ENCODE peak calls at places on chromosomes 13 and 19, in four cellular contexts. One of them, this sample, is unnamed.

GRCh38 chr19:18230941-18231734 is 4.9 kb upstream of the PDE4C start:
- DNase-seq in anterior cingulate cortex: no peak
- DNase-seq in stimulated activated CD4-positive, alpha-beta T cell treated with anti-CD3 and anti-CD28 coated beads, Interleukin-4, amount 100 ng/mL, for 4 hours: no peak
- DNase-seq in kidney tubule cell: no peak
- DNase-seq in this sample: no peak

GRCh38 chr19:44737238-44738160 is 11.0 kb upstream of the BCL3 start:
- DNase-seq in anterior cingulate cortex: no peak
- DNase-seq in stimulated activated CD4-positive, alpha-beta T cell treated with anti-CD3 and anti-CD28 coated beads, Interleukin-4, amount 100 ng/mL, for 4 hours: no peak
- DNase-seq in kidney tubule cell: peak
- DNase-seq in this sample: no peak

GRCh38 chr13:40813662-40814454 is 24.4 kb downstream of the SLC25A15 start:
- DNase-seq in kidney tubule cell: peak
- DNase-seq in stimulated activated CD4-positive, alpha-beta T cell treated with anti-CD3 and anti-CD28 coated beads, Interleukin-4, amount 100 ng/mL, for 4 hours: no peak
- DNase-seq in anterior cingulate cortex: no peak
- DNase-seq in this sample: no peak

GRCh38 chr13:75421987-75422386 is 60.0 kb downstream of the TBC1D4 start:
- DNase-seq in anterior cingulate cortex: no peak
- DNase-seq in stimulated activated CD4-positive, alpha-beta T cell treated with anti-CD3 and anti-CD28 coated beads, Interleukin-4, amount 100 ng/mL, for 4 hours: no peak
- DNase-seq in kidney tubule cell: no peak
- DNase-seq in this sample: no peak

GRCh38 chr19:27672309-27673047 is 1540.5 kb downstream of the UQCRFS1 start:
- DNase-seq in anterior cingulate cortex: no peak
- DNase-seq in stimulated activated CD4-positive, alpha-beta T cell treated with anti-CD3 and anti-CD28 coated beads, Interleukin-4, amount 100 ng/mL, for 4 hours: no peak
- DNase-seq in kidney tubule cell: no peak
- DNase-seq in this sample: no peak

GRCh38 chr13:38872693-38873092 is 117.9 kb downstream of the STOML3 start:
- DNase-seq in kidney tubule cell: peak
- DNase-seq in stimulated activated CD4-positive, alpha-beta T cell treated with anti-CD3 and anti-CD28 coated beads, Interleukin-4, amount 100 ng/mL, for 4 hours: peak
- DNase-seq in anterior cingulate cortex: peak
- DNase-seq in this sample: no peak

GRCh38 chr13:113053376-113053775 is 52.2 kb upstream of the F7 start:
- DNase-seq in stimulated activated CD4-positive, alpha-beta T cell treated with anti-CD3 and anti-CD28 coated beads, Interleukin-4, amount 100 ng/mL, for 4 hours: no peak
- DNase-seq in kidney tubule cell: no peak
- DNase-seq in anterior cingulate cortex: no peak
- DNase-seq in this sample: no peak

GRCh38 chr13:99366075-99366987 is 59.1 kb upstream of the GPR183 start:
- DNase-seq in anterior cingulate cortex: no peak
- DNase-seq in kidney tubule cell: no peak
- DNase-seq in stimulated activated CD4-positive, alpha-beta T cell treated with anti-CD3 and anti-CD28 coated beads, Interleukin-4, amount 100 ng/mL, for 4 hours: no peak
- DNase-seq in this sample: no peak

GRCh38 chr13:30864352-30865130 is 41.5 kb upstream of the MEDAG start:
- DNase-seq in stimulated activated CD4-positive, alpha-beta T cell treated with anti-CD3 and anti-CD28 coated beads, Interleukin-4, amount 100 ng/mL, for 4 hours: no peak
- DNase-seq in kidney tubule cell: peak
- DNase-seq in anterior cingulate cortex: no peak
- DNase-seq in this sample: no peak

GRCh38 chr13:59823495-59823894 is 340.2 kb downstream of the DIAPH3 start:
- DNase-seq in stimulated activated CD4-positive, alpha-beta T cell treated with anti-CD3 and anti-CD28 coated beads, Interleukin-4, amount 100 ng/mL, for 4 hours: no peak
- DNase-seq in kidney tubule cell: peak
- DNase-seq in anterior cingulate cortex: no peak
- DNase-seq in this sample: no peak

GRCh38 chr19:17680235-17680722 is 7.9 kb downstream of the UNC13A start:
- DNase-seq in kidney tubule cell: peak
- DNase-seq in stimulated activated CD4-positive, alpha-beta T cell treated with anti-CD3 and anti-CD28 coated beads, Interleukin-4, amount 100 ng/mL, for 4 hours: peak
- DNase-seq in anterior cingulate cortex: no peak
- DNase-seq in this sample: peak

GRCh38 chr19:42794751-42795150 is 29.3 kb upstream of the PSG8 start:
- DNase-seq in stimulated activated CD4-positive, alpha-beta T cell treated with anti-CD3 and anti-CD28 coated beads, Interleukin-4, amount 100 ng/mL, for 4 hours: no peak
- DNase-seq in anterior cingulate cortex: no peak
- DNase-seq in kidney tubule cell: peak
- DNase-seq in this sample: no peak

GRCh38 chr13:100100115-100100879 is 11.4 kb downstream of the PCCA start:
- DNase-seq in anterior cingulate cortex: no peak
- DNase-seq in stimulated activated CD4-positive, alpha-beta T cell treated with anti-CD3 and anti-CD28 coated beads, Interleukin-4, amount 100 ng/mL, for 4 hours: no peak
- DNase-seq in kidney tubule cell: peak
- DNase-seq in this sample: no peak

GRCh38 chr19:40702337-40703012 is 12.0 kb upstream of the NUMBL start:
- DNase-seq in anterior cingulate cortex: peak
- DNase-seq in kidney tubule cell: no peak
- DNase-seq in stimulated activated CD4-positive, alpha-beta T cell treated with anti-CD3 and anti-CD28 coated beads, Interleukin-4, amount 100 ng/mL, for 4 hours: no peak
- DNase-seq in this sample: no peak

GRCh38 chr13:113430378-113431110 is 22.7 kb downstream of the ADPRHL1 start:
- DNase-seq in stimulated activated CD4-positive, alpha-beta T cell treated with anti-CD3 and anti-CD28 coated beads, Interleukin-4, amount 100 ng/mL, for 4 hours: no peak
- DNase-seq in anterior cingulate cortex: no peak
- DNase-seq in kidney tubule cell: no peak
- DNase-seq in this sample: no peak

GRCh38 chr13:75360170-75360569 is 121.8 kb downstream of the TBC1D4 start:
- DNase-seq in stimulated activated CD4-positive, alpha-beta T cell treated with anti-CD3 and anti-CD28 coated beads, Interleukin-4, amount 100 ng/mL, for 4 hours: no peak
- DNase-seq in kidney tubule cell: peak
- DNase-seq in anterior cingulate cortex: no peak
- DNase-seq in this sample: no peak

GRCh38 chr19:32539240-32539916 is 41.6 kb upstream of the PDCD5 start:
- DNase-seq in stimulated activated CD4-positive, alpha-beta T cell treated with anti-CD3 and anti-CD28 coated beads, Interleukin-4, amount 100 ng/mL, for 4 hours: no peak
- DNase-seq in kidney tubule cell: no peak
- DNase-seq in anterior cingulate cortex: no peak
- DNase-seq in this sample: no peak

GRCh38 chr19:4713384-4713951 is 10.2 kb downstream of the DPP9 start:
- DNase-seq in kidney tubule cell: peak
- DNase-seq in stimulated activated CD4-positive, alpha-beta T cell treated with anti-CD3 and anti-CD28 coated beads, Interleukin-4, amount 100 ng/mL, for 4 hours: no peak
- DNase-seq in anterior cingulate cortex: no peak
- DNase-seq in this sample: no peak

GRCh38 chr19:32339988-32340874 is 5.2 kb upstream of the ZNF507 start:
- DNase-seq in kidney tubule cell: peak
- DNase-seq in stimulated activated CD4-positive, alpha-beta T cell treated with anti-CD3 and anti-CD28 coated beads, Interleukin-4, amount 100 ng/mL, for 4 hours: peak
- DNase-seq in anterior cingulate cortex: peak
- DNase-seq in this sample: peak

GRCh38 chr19:47112166-47112663 is 1.4 kb downstream of the ZC3H4 start:
- DNase-seq in anterior cingulate cortex: peak
- DNase-seq in stimulated activated CD4-positive, alpha-beta T cell treated with anti-CD3 and anti-CD28 coated beads, Interleukin-4, amount 100 ng/mL, for 4 hours: peak
- DNase-seq in kidney tubule cell: peak
- DNase-seq in this sample: peak

GRCh38 chr13:113491418-113491883 is 940 bp upstream of the DCUN1D2 start:
- DNase-seq in kidney tubule cell: peak
- DNase-seq in anterior cingulate cortex: no peak
- DNase-seq in stimulated activated CD4-positive, alpha-beta T cell treated with anti-CD3 and anti-CD28 coated beads, Interleukin-4, amount 100 ng/mL, for 4 hours: no peak
- DNase-seq in this sample: no peak

GRCh38 chr13:94859812-94860210 is 147.5 kb upstream of the SOX21 start:
- DNase-seq in anterior cingulate cortex: no peak
- DNase-seq in kidney tubule cell: no peak
- DNase-seq in stimulated activated CD4-positive, alpha-beta T cell treated with anti-CD3 and anti-CD28 coated beads, Interleukin-4, amount 100 ng/mL, for 4 hours: no peak
- DNase-seq in this sample: no peak

GRCh38 chr19:10768369-10768768 is 50.5 kb downstream of the DNM2 start:
- DNase-seq in anterior cingulate cortex: no peak
- DNase-seq in kidney tubule cell: no peak
- DNase-seq in stimulated activated CD4-positive, alpha-beta T cell treated with anti-CD3 and anti-CD28 coated beads, Interleukin-4, amount 100 ng/mL, for 4 hours: no peak
- DNase-seq in this sample: no peak

GRCh38 chr13:72458701-72459100 is 268.7 kb downstream of the MZT1 start:
- DNase-seq in kidney tubule cell: peak
- DNase-seq in anterior cingulate cortex: no peak
- DNase-seq in stimulated activated CD4-positive, alpha-beta T cell treated with anti-CD3 and anti-CD28 coated beads, Interleukin-4, amount 100 ng/mL, for 4 hours: no peak
- DNase-seq in this sample: no peak

GRCh38 chr19:56170261-56170660 is 5.5 kb upstream of the GALP start:
- DNase-seq in anterior cingulate cortex: no peak
- DNase-seq in kidney tubule cell: peak
- DNase-seq in stimulated activated CD4-positive, alpha-beta T cell treated with anti-CD3 and anti-CD28 coated beads, Interleukin-4, amount 100 ng/mL, for 4 hours: no peak
- DNase-seq in this sample: no peak

GRCh38 chr19:55474269-55475265 is 1.9 kb upstream of the ZNF628 start:
- DNase-seq in anterior cingulate cortex: no peak
- DNase-seq in kidney tubule cell: peak
- DNase-seq in stimulated activated CD4-positive, alpha-beta T cell treated with anti-CD3 and anti-CD28 coated beads, Interleukin-4, amount 100 ng/mL, for 4 hours: no peak
- DNase-seq in this sample: no peak

GRCh38 chr13:62294210-62294609 is 878.6 kb upstream of the PCDH20 start:
- DNase-seq in kidney tubule cell: peak
- DNase-seq in stimulated activated CD4-positive, alpha-beta T cell treated with anti-CD3 and anti-CD28 coated beads, Interleukin-4, amount 100 ng/mL, for 4 hours: no peak
- DNase-seq in anterior cingulate cortex: no peak
- DNase-seq in this sample: no peak

GRCh38 chr19:10784257-10784656 is 51.8 kb downstream of the TMED1 start:
- DNase-seq in anterior cingulate cortex: no peak
- DNase-seq in kidney tubule cell: no peak
- DNase-seq in stimulated activated CD4-positive, alpha-beta T cell treated with anti-CD3 and anti-CD28 coated beads, Interleukin-4, amount 100 ng/mL, for 4 hours: no peak
- DNase-seq in this sample: no peak

GRCh38 chr19:10222201-10222890 is 8.8 kb downstream of the S1PR2 start:
- DNase-seq in stimulated activated CD4-positive, alpha-beta T cell treated with anti-CD3 and anti-CD28 coated beads, Interleukin-4, amount 100 ng/mL, for 4 hours: no peak
- DNase-seq in anterior cingulate cortex: no peak
- DNase-seq in kidney tubule cell: no peak
- DNase-seq in this sample: no peak

GRCh38 chr13:27425918-27426630 is 1.7 kb downstream of the GTF3A start:
- DNase-seq in stimulated activated CD4-positive, alpha-beta T cell treated with anti-CD3 and anti-CD28 coated beads, Interleukin-4, amount 100 ng/mL, for 4 hours: peak
- DNase-seq in anterior cingulate cortex: peak
- DNase-seq in kidney tubule cell: peak
- DNase-seq in this sample: peak

GRCh38 chr13:21402586-21403307 is 56.4 kb downstream of the ZDHHC20 start:
- DNase-seq in anterior cingulate cortex: no peak
- DNase-seq in kidney tubule cell: peak
- DNase-seq in stimulated activated CD4-positive, alpha-beta T cell treated with anti-CD3 and anti-CD28 coated beads, Interleukin-4, amount 100 ng/mL, for 4 hours: no peak
- DNase-seq in this sample: no peak

GRCh38 chr19:20928371-20928770 is 5.3 kb downstream of the ZNF85 start:
- DNase-seq in anterior cingulate cortex: no peak
- DNase-seq in stimulated activated CD4-positive, alpha-beta T cell treated with anti-CD3 and anti-CD28 coated beads, Interleukin-4, amount 100 ng/mL, for 4 hours: no peak
- DNase-seq in kidney tubule cell: no peak
- DNase-seq in this sample: no peak

GRCh38 chr19:52945652-52946321 is 16.9 kb downstream of the ZNF816 start:
- DNase-seq in kidney tubule cell: no peak
- DNase-seq in anterior cingulate cortex: no peak
- DNase-seq in stimulated activated CD4-positive, alpha-beta T cell treated with anti-CD3 and anti-CD28 coated beads, Interleukin-4, amount 100 ng/mL, for 4 hours: no peak
- DNase-seq in this sample: no peak

This sample was measured in activated T-helper 9 cell treated with anti-CD3 and anti-CD28 coated beads, Interleukin-2, amount 50 U/mL, for 16 hours.